ENCODE peak calls at places on chromosomes 11 and 22, in ten cellular contexts. C is activated CD8-positive, alpha-beta memory T cell treated with anti-CD3 and anti-CD28 coated beads for 48 hours; J is stimulated activated CD4-positive, alpha-beta T cell treated with anti-CD3 and anti-CD28 coated beads, Interleukin-2, amount 100 ng/mL, for 48 hours; E is thoracic aorta; R is T-helper 22 cell; O is GM23338; M is NCI-H748 treated with DMSO at 0.1 percent for 48 hours; Q is RWPE1; W is T47D; S is PC-9. X is an unnamed sample.

GRCh38 chr22:37496651-37497599 is 10.7 kb upstream of the MFNG start:
- DNase-seq in C (no peak), J (no peak), E (no peak), R (no peak), O (peak), M (no peak), Q (peak), W (no peak), S (peak), X (peak)

GRCh38 chr11:78318321-78318720 is 99.3 kb downstream of the GAB2 start:
- DNase-seq in C (no peak), J (no peak), E (no peak), R (no peak), O (peak), M (no peak), Q (no peak), W (no peak), S (no peak), X (no peak)

GRCh38 chr22:17237031-17237668 is 17.9 kb upstream of the ADA2 start:
- DNase-seq in C (no peak), J (no peak), E (no peak), R (no peak), O (no peak), M (no peak), Q (no peak), W (no peak), S (no peak), X (no peak)

GRCh38 chr11:100855466-100856067 is 168.5 kb downstream of the ARHGAP42 start:
- DNase-seq in C (no peak), J (no peak), E (no peak), R (no peak), O (peak), M (peak), Q (peak), W (peak), S (peak), X (no peak)

GRCh38 chr11:44754876-44755552 is 28.3 kb downstream of the TSPAN18 start:
- DNase-seq in C (no peak), J (no peak), E (no peak), R (no peak), O (peak), M (no peak), Q (no peak), W (no peak), S (no peak), X (no peak)

GRCh38 chr11:77559686-77560425 is 29.9 kb upstream of the AQP11 start:
- DNase-seq in C (no peak), J (no peak), E (no peak), R (no peak), O (no peak), M (no peak), Q (peak), W (no peak), S (peak), X (peak)

GRCh38 chr11:66543263-66544107 is 2.4 kb downstream of the ZDHHC24 start:
- DNase-seq in C (peak), J (peak), E (no peak), R (peak), O (peak), M (no peak), Q (no peak), W (no peak), S (no peak), X (no peak)

GRCh38 chr22:44221710-44222475 is 41.2 kb downstream of the PARVG start:
- DNase-seq in C (no peak), J (no peak), E (no peak), R (no peak), O (no peak), M (no peak), Q (no peak), W (no peak), S (no peak), X (no peak)

X was measured in AG04450.